ENCODE peak calls at places on chromosomes 13 and 19, in five cellular contexts. D is fibroblast of mammary gland, C is mammary epithelial cell, S is left ventricle myocardium inferior, X is hepatocyte. U is an unnamed sample.

GRCh38 chr13:92941167-92941566 is 285.4 kb upstream of the GPC6 start:
- DNase-seq in D (no peak), S (no peak), X (no peak), C (no peak), U (no peak)

GRCh38 chr19:49570138-49570856 is 10.1 kb downstream of the NOSIP start:
- DNase-seq in S (no peak), X (peak), C (peak), D (peak), U (peak)

GRCh38 chr13:111899714-111900389 is 167.1 kb upstream of the SOX1 start:
- DNase-seq in X (no peak), D (no peak), C (no peak), S (no peak), U (no peak)

GRCh38 chr13:65026505-65026904 is 2203.6 kb downstream of the PCDH9 start:
- DNase-seq in D (no peak), S (no peak), C (no peak), X (no peak), U (no peak)

GRCh38 chr13:110551284-110551683 is 10.2 kb downstream of the RAB20 start:
- DNase-seq in X (no peak), C (no peak), D (no peak), S (no peak), U (no peak)

GRCh38 chr19:19211499-19212432 is at the start of gene NCAN:
- DNase-seq in X (no peak), D (no peak), C (no peak), S (no peak), U (no peak)

GRCh38 chr19:13079542-13079986 is 23.1 kb downstream of the LYL1 start:
- DNase-seq in X (peak), S (no peak), C (no peak), D (peak), U (peak)

GRCh38 chr19:8368136-8368535 is 4.2 kb downstream of the ANGPTL4 start:
- DNase-seq in X (no peak), D (no peak), S (no peak), C (no peak), U (no peak)

GRCh38 chr13:99926014-99926731 is 45.4 kb downstream of the ZIC5 start:
- DNase-seq in D (peak), S (no peak), X (no peak), C (no peak), U (peak)

GRCh38 chr19:54178581-54179261 is 5.8 kb upstream of the TMC4 start:
- DNase-seq in D (no peak), C (no peak), S (no peak), X (no peak), U (no peak)

GRCh38 chr13:73079359-73079758 is 20.6 kb downstream of the KLF5 start:
- DNase-seq in C (no peak), D (no peak), X (peak), S (no peak), U (no peak)

GRCh38 chr13:20714563-20715339 is 11.3 kb downstream of the IL17D start:
- DNase-seq in S (peak), C (no peak), D (peak), X (peak), U (no peak)

GRCh38 chr13:91247768-91248167 is 99.7 kb upstream of the MIR17HG start:
- DNase-seq in C (no peak), S (no peak), D (peak), X (no peak), U (no peak)

GRCh38 chr19:2333027-2333806 is 4.7 kb downstream of the SPPL2B start:
- DNase-seq in D (no peak), X (peak), C (no peak), S (no peak), U (no peak)

GRCh38 chr13:57063007-57063406 is 77.7 kb upstream of the PRR20A start:
- DNase-seq in X (no peak), S (no peak), C (no peak), D (no peak), U (no peak)

GRCh38 chr19:34230833-34231232 is 23.5 kb upstream of the GARRE1 start:
- DNase-seq in D (no peak), X (no peak), C (no peak), S (no peak), U (no peak)

GRCh38 chr19:32675720-32676185 is at the start of gene RGS9BP:
- DNase-seq in S (peak), X (peak), C (no peak), D (peak), U (peak)

GRCh38 chr13:112842931-112843391 is 126.1 kb upstream of the MCF2L start:
- DNase-seq in C (no peak), S (no peak), X (no peak), D (no peak), U (no peak)

GRCh38 chr13:32036762-32037161 is 5.2 kb downstream of the FRY start:
- DNase-seq in S (no peak), D (no peak), X (no peak), C (no peak), U (no peak)

GRCh38 chr19:29879655-29879974 is 62.4 kb upstream of the URI1 start:
- DNase-seq in C (no peak), S (no peak), X (no peak), D (no peak), U (no peak)

GRCh38 chr19:45947926-45948325 is 25.7 kb downstream of the NOVA2 start:
- DNase-seq in S (no peak), D (peak), C (peak), X (no peak), U (peak)

GRCh38 chr19:5447700-5448311 is 7.4 kb upstream of the ZNRF4 start:
- DNase-seq in D (no peak), X (no peak), S (no peak), C (no peak), U (no peak)

GRCh38 chr13:23636360-23636759 is 66.1 kb downstream of the TNFRSF19 start:
- DNase-seq in X (no peak), S (no peak), C (no peak), D (no peak), U (no peak)

GRCh38 chr13:33637978-33638743 is 179.8 kb upstream of the RFC3 start:
- DNase-seq in S (no peak), D (peak), X (no peak), C (peak), U (no peak)

GRCh38 chr13:97883356-97883755 is 70.1 kb upstream of the IPO5 start:
- DNase-seq in C (no peak), S (no peak), D (no peak), X (no peak), U (no peak)

GRCh38 chr13:97878421-97879375 is 74.8 kb upstream of the IPO5 start:
- DNase-seq in C (no peak), X (no peak), D (no peak), S (no peak), U (peak)

GRCh38 chr13:97881556-97881955 is 71.9 kb upstream of the IPO5 start:
- DNase-seq in C (no peak), S (no peak), X (no peak), D (no peak), U (no peak)

GRCh38 chr13:97879646-97880297 is 73.7 kb upstream of the IPO5 start:
- DNase-seq in S (no peak), D (peak), X (no peak), C (peak), U (peak)

DNA sequence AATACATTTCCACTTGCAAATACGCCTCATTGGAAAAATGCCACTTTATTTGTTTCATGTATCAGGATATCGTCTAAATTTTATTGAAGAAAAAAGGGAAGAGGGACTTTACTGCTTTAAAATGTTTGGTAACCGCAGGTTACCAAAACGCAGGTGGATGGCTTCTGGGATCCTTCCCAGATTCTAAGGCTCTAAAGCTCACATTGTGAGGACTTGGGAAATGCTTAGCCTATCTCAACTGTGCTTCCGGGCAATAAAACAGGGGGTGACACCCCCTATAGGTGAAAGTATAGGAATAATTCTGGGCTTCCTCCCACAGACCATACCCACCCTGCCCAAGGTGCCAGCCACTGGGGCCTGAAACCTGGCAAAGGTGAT is 73.2 kb upstream of the IPO5 start:
- DNase-seq in C (no peak), D (no peak), S (no peak), X (no peak), U (no peak)
- H3K4me3 ChIP-seq in C (no peak), D (no peak), S (no peak), X (no peak), U (no peak)

DNA sequence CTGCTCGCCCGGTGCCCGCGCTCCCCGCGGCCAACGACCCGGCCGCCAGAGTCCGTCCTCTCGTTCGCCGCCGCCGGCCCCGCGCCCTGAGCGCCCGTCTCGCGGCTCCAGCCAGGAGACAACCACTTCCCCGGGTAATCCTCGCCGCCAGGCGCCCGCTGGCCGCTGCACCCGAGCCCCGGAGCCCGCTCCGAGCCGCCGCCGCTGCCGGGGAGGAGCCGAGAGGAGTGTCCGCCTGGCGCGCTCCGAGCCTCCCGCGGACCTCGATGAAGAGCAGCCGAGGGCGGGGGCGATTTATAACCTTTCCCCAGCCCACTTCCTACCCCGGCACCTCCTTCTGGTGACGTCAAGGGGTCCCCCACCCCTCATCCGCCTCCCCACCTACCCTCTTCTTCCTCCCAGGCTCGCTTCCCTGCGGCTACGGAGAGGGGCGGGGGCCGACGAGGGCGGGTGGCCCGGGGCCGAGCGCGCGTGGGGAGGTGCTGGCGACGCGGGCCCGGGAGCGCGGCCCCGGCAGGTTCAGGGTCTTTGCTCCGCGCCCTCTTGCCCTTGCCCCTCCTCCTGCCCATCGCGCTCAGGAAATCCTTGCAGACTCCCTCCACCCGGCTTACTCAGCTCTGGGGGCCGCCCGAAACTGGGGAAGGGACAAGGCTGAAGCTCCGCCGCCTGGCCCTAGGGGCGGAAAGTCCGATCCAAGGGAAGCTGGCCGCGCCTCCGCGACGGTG is at the start of gene FLT1:
- DNase-seq in C (peak), X (peak), D (no peak), S (peak), U (no peak)
- H3K4me3 ChIP-seq in C (no peak), X (peak), D (peak), S (peak), U (no peak)

GRCh38 chr19:41627966-41628675 is 1.2 kb upstream of the CEACAM4 start:
- DNase-seq in S (no peak), X (no peak), C (no peak), D (no peak), U (no peak)
- H3K4me3 ChIP-seq in S (no peak), X (no peak), C (no peak), D (no peak), U (no peak)

GRCh38 chr19:1080360-1081161 is 13.6 kb downstream of the ARHGAP45 start:
- DNase-seq in X (no peak), C (no peak), S (no peak), D (no peak), U (no peak)

GRCh38 chr19:1084024-1084868 is 10.9 kb downstream of the POLR2E start:
- DNase-seq in S (no peak), D (no peak), C (no peak), X (no peak), U (no peak)

GRCh38 chr19:1081301-1082164 is 13.6 kb downstream of the POLR2E start:
- DNase-seq in X (peak), C (no peak), S (no peak), D (no peak), U (no peak)

GRCh38 chr19:1082928-1083816 is 12.0 kb downstream of the POLR2E start:
- DNase-seq in X (no peak), S (no peak), C (no peak), D (no peak), U (no peak)

DNA sequence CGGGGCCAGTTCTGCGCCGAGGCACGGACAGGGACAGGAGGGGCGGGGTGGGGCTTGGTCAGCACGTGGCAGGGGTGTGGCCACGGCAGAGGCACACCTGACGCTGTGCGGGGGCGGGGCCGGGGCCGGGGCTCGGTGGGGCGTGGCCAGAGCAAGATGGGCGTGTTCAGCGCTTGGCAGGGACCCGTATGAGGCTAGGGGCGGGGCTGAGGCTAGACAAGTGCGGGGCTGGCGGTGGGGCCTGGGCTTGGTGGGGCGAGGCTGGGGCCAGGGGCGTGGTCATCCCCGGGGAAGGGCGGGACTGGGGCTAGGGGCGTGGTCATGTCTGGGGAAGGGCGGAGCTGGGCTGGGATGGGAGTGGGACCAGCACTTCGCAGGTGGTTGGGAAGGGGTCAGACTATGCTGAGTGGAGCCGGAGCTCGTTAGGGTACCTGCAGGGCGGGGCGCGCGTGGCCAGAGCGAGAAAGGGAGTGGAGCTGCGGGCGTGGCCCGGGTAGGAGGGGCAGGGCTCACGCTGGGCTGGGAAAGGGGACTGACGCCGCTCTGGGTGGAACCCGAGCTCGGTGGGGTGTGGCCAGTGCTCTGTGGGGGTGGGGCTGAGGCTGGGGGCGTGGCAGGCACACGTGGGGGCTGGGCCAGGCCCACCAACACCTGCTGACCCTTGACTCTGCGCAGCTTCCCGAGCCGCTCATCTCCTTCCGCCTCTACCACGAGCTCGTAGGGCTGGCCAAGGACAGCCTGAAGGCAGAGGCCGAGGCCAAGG is 12.8 kb downstream of the POLR2E start:
- DNase-seq in C (peak), D (no peak), S (no peak), X (peak), U (no peak)
- H3K4me3 ChIP-seq in C (peak), D (no peak), S (peak), X (no peak), U (peak)

GRCh38 chr13:36918246-36919060 is 1.6 kb downstream of the SMAD9 start:
- DNase-seq in S (no peak), X (no peak), D (peak), C (no peak), U (no peak)
- H3K4me3 ChIP-seq in S (peak), X (peak), D (peak), C (no peak), U (peak)

U was measured in PC-9.